ENCODE peak calls at places on chromosomes 4 and X, in four cellular contexts. W, R, B and Y are unnamed samples.

GRCh38 chr4:97016186-97016945 is 1126.9 kb downstream of the STPG2 start:
- DNase-seq in W (no peak), R (peak), B (no peak), Y (no peak)

GRCh38 chr4:80999943-81000342 is 30.6 kb upstream of the BMP3 start:
- DNase-seq in W (no peak), R (no peak), B (no peak), Y (no peak)

GRCh38 chrX:51697397-51697796 is 12.9 kb upstream of the CENPVL1 start:
- DNase-seq in W (no peak), R (no peak), B (no peak), Y (no peak)

GRCh38 chr4:139018501-139018900 is 2.9 kb downstream of the NOCT start:
- DNase-seq in W (no peak), R (no peak), B (no peak), Y (no peak)

GRCh38 chrX:9569875-9570274 is 105.0 kb downstream of the TBL1X start:
- DNase-seq in W (no peak), R (no peak), B (no peak), Y (no peak)

GRCh38 chr4:39085891-39086290 is 23.9 kb downstream of the KLHL5 start:
- DNase-seq in W (no peak), R (no peak), B (peak), Y (no peak)

GRCh38 chr4:52822583-52823477 is 39.3 kb upstream of the RASL11B start:
- DNase-seq in W (no peak), R (no peak), B (peak), Y (no peak)

GRCh38 chrX:150049647-150050046 is 111.4 kb upstream of the EOLA2 start:
- DNase-seq in W (no peak), R (no peak), B (no peak), Y (no peak)

GRCh38 chr4:139689093-139689722 is 23.6 kb downstream of the MGST2 start:
- DNase-seq in W (no peak), R (no peak), B (no peak), Y (no peak)

GRCh38 chrX:20477219-20477618 is 210.5 kb upstream of the RPS6KA3 start:
- DNase-seq in W (no peak), R (no peak), B (no peak), Y (no peak)

GRCh38 chr4:183747931-183748664 is 89.0 kb downstream of the TRAPPC11 start:
- DNase-seq in W (no peak), R (peak), B (no peak), Y (no peak)

GRCh38 chrX:1452497-1453389 is at the start of gene ASMTL:
- DNase-seq in W (peak), R (no peak), B (peak), Y (no peak)

GRCh38 chr4:94757192-94758140 is at the start of gene BMPR1B:
- DNase-seq in W (peak), R (peak), B (peak), Y (no peak)

GRCh38 chr4:88283661-88284377 is 542 bp downstream of the PPM1K start:
- DNase-seq in W (peak), R (peak), B (no peak), Y (no peak)

GRCh38 chr4:168955674-168956073 is 54.4 kb downstream of the CBR4 start:
- DNase-seq in W (no peak), R (no peak), B (no peak), Y (no peak)

GRCh38 chr4:81207793-81208192 is 7.2 kb downstream of the PRKG2 start:
- DNase-seq in W (no peak), R (no peak), B (peak), Y (no peak)

GRCh38 chrX:45845142-45845541 is 644.5 kb upstream of the DIPK2B start:
- DNase-seq in W (no peak), R (no peak), B (no peak), Y (no peak)